ENCODE peak calls at places on chromosomes 13 and 19, in eight cellular contexts. One of them, this sample, is unnamed.

GRCh38 chr13:79457948-79458347 is 23.0 kb upstream of the NDFIP2 start:
- DNase-seq in right lobe of liver: no peak
- DNase-seq in nephron progenitor cell: no peak
- DNase-seq in neural crest cell: no peak
- DNase-seq in progenitor cell of endocrine pancreas: no peak
- DNase-seq in esophagus squamous epithelium: no peak
- DNase-seq in suprapubic skin: no peak
- DNase-seq in HL-60: no peak
- DNase-seq in this sample: peak

GRCh38 chr13:79128158-79128557 is 277.9 kb downstream of the RBM26 start:
- DNase-seq in right lobe of liver: no peak
- DNase-seq in nephron progenitor cell: no peak
- DNase-seq in neural crest cell: no peak
- DNase-seq in progenitor cell of endocrine pancreas: no peak
- DNase-seq in esophagus squamous epithelium: no peak
- DNase-seq in suprapubic skin: no peak
- DNase-seq in HL-60: peak
- DNase-seq in this sample: no peak

GRCh38 chr13:50236898-50237318 is 221.7 kb downstream of the KCNRG start:
- DNase-seq in right lobe of liver: no peak
- DNase-seq in nephron progenitor cell: no peak
- DNase-seq in neural crest cell: no peak
- DNase-seq in progenitor cell of endocrine pancreas: no peak
- DNase-seq in esophagus squamous epithelium: no peak
- DNase-seq in suprapubic skin: no peak
- DNase-seq in HL-60: no peak
- DNase-seq in this sample: no peak

GRCh38 chr13:98456423-98456845 is 120.5 kb downstream of the STK24 start:
- DNase-seq in right lobe of liver: no peak
- DNase-seq in nephron progenitor cell: no peak
- DNase-seq in neural crest cell: no peak
- DNase-seq in progenitor cell of endocrine pancreas: no peak
- DNase-seq in esophagus squamous epithelium: no peak
- DNase-seq in suprapubic skin: no peak
- DNase-seq in HL-60: no peak
- DNase-seq in this sample: no peak

GRCh38 chr19:1768918-1769644 is 15.8 kb downstream of the ONECUT3 start:
- DNase-seq in right lobe of liver: no peak
- DNase-seq in nephron progenitor cell: no peak
- DNase-seq in neural crest cell: no peak
- DNase-seq in progenitor cell of endocrine pancreas: no peak
- DNase-seq in esophagus squamous epithelium: no peak
- DNase-seq in suprapubic skin: no peak
- DNase-seq in HL-60: no peak
- DNase-seq in this sample: no peak

GRCh38 chr13:23866420-23867026 is 22.7 kb downstream of the MIPEP start:
- DNase-seq in right lobe of liver: no peak
- DNase-seq in nephron progenitor cell: no peak
- DNase-seq in neural crest cell: no peak
- DNase-seq in progenitor cell of endocrine pancreas: no peak
- DNase-seq in esophagus squamous epithelium: no peak
- DNase-seq in suprapubic skin: no peak
- DNase-seq in HL-60: no peak
- DNase-seq in this sample: no peak

GRCh38 chr13:51643114-51643881 is 59.0 kb downstream of the WDFY2 start:
- DNase-seq in right lobe of liver: no peak
- DNase-seq in nephron progenitor cell: no peak
- DNase-seq in neural crest cell: no peak
- DNase-seq in progenitor cell of endocrine pancreas: no peak
- DNase-seq in esophagus squamous epithelium: no peak
- DNase-seq in suprapubic skin: no peak
- DNase-seq in HL-60: peak
- DNase-seq in this sample: no peak

GRCh38 chr19:6721773-6722172 is 1.3 kb upstream of the C3 start:
- DNase-seq in right lobe of liver: no peak
- DNase-seq in nephron progenitor cell: no peak
- DNase-seq in neural crest cell: no peak
- DNase-seq in progenitor cell of endocrine pancreas: no peak
- DNase-seq in esophagus squamous epithelium: no peak
- DNase-seq in suprapubic skin: no peak
- DNase-seq in HL-60: no peak
- DNase-seq in this sample: no peak

GRCh38 chr13:60111726-60112125 is 52.0 kb downstream of the DIAPH3 start:
- DNase-seq in right lobe of liver: no peak
- DNase-seq in nephron progenitor cell: no peak
- DNase-seq in neural crest cell: no peak
- DNase-seq in progenitor cell of endocrine pancreas: no peak
- DNase-seq in esophagus squamous epithelium: no peak
- DNase-seq in suprapubic skin: no peak
- DNase-seq in HL-60: no peak
- DNase-seq in this sample: no peak

GRCh38 chr13:21673592-21674270 is 2.9 kb downstream of the FGF9 start:
- DNase-seq in right lobe of liver: peak
- DNase-seq in nephron progenitor cell: peak
- DNase-seq in neural crest cell: peak
- DNase-seq in progenitor cell of endocrine pancreas: peak
- DNase-seq in esophagus squamous epithelium: no peak
- DNase-seq in suprapubic skin: no peak
- DNase-seq in HL-60: no peak
- DNase-seq in this sample: no peak

GRCh38 chr13:48214519-48215121 is 18.4 kb upstream of the ITM2B start:
- DNase-seq in right lobe of liver: no peak
- DNase-seq in nephron progenitor cell: no peak
- DNase-seq in neural crest cell: no peak
- DNase-seq in progenitor cell of endocrine pancreas: no peak
- DNase-seq in esophagus squamous epithelium: no peak
- DNase-seq in suprapubic skin: no peak
- DNase-seq in HL-60: no peak
- DNase-seq in this sample: no peak

GRCh38 chr13:48220592-48221300 is 12.3 kb upstream of the ITM2B start:
- DNase-seq in right lobe of liver: no peak
- DNase-seq in nephron progenitor cell: no peak
- DNase-seq in neural crest cell: no peak
- DNase-seq in progenitor cell of endocrine pancreas: no peak
- DNase-seq in esophagus squamous epithelium: no peak
- DNase-seq in suprapubic skin: no peak
- DNase-seq in HL-60: peak
- DNase-seq in this sample: no peak

GRCh38 chr13:48221301-48222190 is 11.5 kb upstream of the ITM2B start:
- DNase-seq in right lobe of liver: no peak
- DNase-seq in nephron progenitor cell: no peak
- DNase-seq in neural crest cell: no peak
- DNase-seq in progenitor cell of endocrine pancreas: no peak
- DNase-seq in esophagus squamous epithelium: no peak
- DNase-seq in suprapubic skin: no peak
- DNase-seq in HL-60: no peak
- DNase-seq in this sample: no peak

DNA sequence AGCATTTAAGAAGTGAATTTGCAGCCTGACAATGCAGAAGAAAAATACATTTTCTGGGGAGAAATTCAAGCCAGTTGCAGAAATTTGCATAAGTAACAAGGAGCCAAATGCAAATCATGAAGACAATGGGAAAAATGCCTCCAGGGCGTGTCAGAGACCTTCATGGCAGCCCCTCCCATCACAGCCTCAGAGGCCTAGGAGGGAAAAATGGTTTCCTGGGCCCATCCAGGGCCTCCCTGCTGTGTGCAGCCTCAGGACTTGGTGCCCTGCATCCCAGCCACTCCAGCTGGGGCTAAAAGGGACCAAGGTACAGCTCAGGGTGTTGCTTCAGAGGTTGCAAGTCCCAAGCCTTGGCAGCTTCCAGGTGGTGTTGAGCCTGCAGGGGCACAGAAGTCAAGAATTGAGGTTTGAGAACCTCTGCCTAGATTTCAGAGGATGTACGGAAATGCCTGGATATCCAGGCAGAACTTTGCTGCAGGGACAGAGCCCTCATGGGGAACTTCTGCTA is 16.7 kb upstream of the ITM2B start:
- DNase-seq in right lobe of liver: no peak
- DNase-seq in nephron progenitor cell: no peak
- DNase-seq in neural crest cell: no peak
- DNase-seq in progenitor cell of endocrine pancreas: no peak
- DNase-seq in esophagus squamous epithelium: no peak
- DNase-seq in suprapubic skin: no peak
- DNase-seq in HL-60: no peak
- DNase-seq in this sample: no peak
- TF ChIP-seq CTCF in right lobe of liver: no peak
- TF ChIP-seq CTCF in nephron progenitor cell: no peak
- TF ChIP-seq CTCF in neural crest cell: no peak
- TF ChIP-seq CTCF in progenitor cell of endocrine pancreas: no peak
- TF ChIP-seq CTCF in esophagus squamous epithelium: no peak
- TF ChIP-seq CTCF in suprapubic skin: no peak
- TF ChIP-seq CTCF in HL-60: no peak
- TF ChIP-seq CTCF in this sample: no peak

GRCh38 chr19:17075860-17076538 is 422 bp downstream of the MYO9B start:
- DNase-seq in right lobe of liver: peak
- DNase-seq in nephron progenitor cell: no peak
- DNase-seq in neural crest cell: no peak
- DNase-seq in progenitor cell of endocrine pancreas: no peak
- DNase-seq in esophagus squamous epithelium: no peak
- DNase-seq in suprapubic skin: peak
- DNase-seq in HL-60: peak
- DNase-seq in this sample: no peak
- TF ChIP-seq CTCF in right lobe of liver: no peak
- TF ChIP-seq CTCF in nephron progenitor cell: no peak
- TF ChIP-seq CTCF in neural crest cell: no peak
- TF ChIP-seq CTCF in progenitor cell of endocrine pancreas: no peak
- TF ChIP-seq CTCF in esophagus squamous epithelium: no peak
- TF ChIP-seq CTCF in suprapubic skin: no peak
- TF ChIP-seq CTCF in HL-60: no peak
- TF ChIP-seq CTCF in this sample: no peak

GRCh38 chr13:28408235-28408848 is 86.6 kb downstream of the FLT1 start:
- DNase-seq in right lobe of liver: peak
- DNase-seq in nephron progenitor cell: peak
- DNase-seq in neural crest cell: no peak
- DNase-seq in progenitor cell of endocrine pancreas: no peak
- DNase-seq in esophagus squamous epithelium: no peak
- DNase-seq in suprapubic skin: no peak
- DNase-seq in HL-60: no peak
- DNase-seq in this sample: no peak
- TF ChIP-seq CTCF in right lobe of liver: no peak
- TF ChIP-seq CTCF in nephron progenitor cell: no peak
- TF ChIP-seq CTCF in neural crest cell: no peak
- TF ChIP-seq CTCF in progenitor cell of endocrine pancreas: no peak
- TF ChIP-seq CTCF in esophagus squamous epithelium: no peak
- TF ChIP-seq CTCF in suprapubic skin: no peak
- TF ChIP-seq CTCF in HL-60: no peak
- TF ChIP-seq CTCF in this sample: no peak

DNA sequence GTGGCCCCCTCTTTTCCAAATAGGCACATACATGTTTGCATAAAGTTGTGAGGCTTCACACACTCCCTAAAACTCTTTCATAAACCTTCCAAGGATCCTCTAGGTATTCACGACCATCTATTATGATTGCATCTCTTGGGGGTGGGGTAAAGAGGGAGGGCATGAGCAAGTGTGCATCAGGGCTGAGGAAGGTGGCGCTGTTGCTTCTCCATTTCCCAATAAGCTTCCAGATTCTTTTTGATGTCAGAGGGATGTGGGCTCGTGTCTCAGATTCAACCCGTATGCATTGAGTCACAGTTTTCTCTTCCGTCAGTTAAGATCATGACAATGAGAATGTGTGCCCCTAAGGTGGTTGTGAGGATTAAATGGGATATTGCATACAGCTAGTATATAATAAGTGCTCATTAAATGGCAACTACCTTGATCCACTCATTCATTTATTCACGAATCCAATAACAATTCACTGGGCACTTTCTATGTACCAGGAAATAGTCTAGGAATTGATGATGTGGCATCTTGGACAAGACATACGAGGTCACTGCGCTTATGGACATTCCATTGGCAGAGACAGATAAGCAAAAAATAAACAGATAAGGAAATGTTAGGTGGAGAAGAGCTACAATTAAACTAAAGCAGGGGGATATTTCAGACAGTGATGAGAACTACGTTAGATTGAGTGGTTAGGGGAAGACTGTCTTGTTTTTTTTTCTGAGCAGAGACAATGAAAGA is 10.3 kb downstream of the CYP2B6 start:
- DNase-seq in right lobe of liver: no peak
- DNase-seq in nephron progenitor cell: no peak
- DNase-seq in neural crest cell: no peak
- DNase-seq in progenitor cell of endocrine pancreas: no peak
- DNase-seq in esophagus squamous epithelium: no peak
- DNase-seq in suprapubic skin: no peak
- DNase-seq in HL-60: no peak
- DNase-seq in this sample: no peak
- TF ChIP-seq CTCF in right lobe of liver: no peak
- TF ChIP-seq CTCF in nephron progenitor cell: no peak
- TF ChIP-seq CTCF in neural crest cell: no peak
- TF ChIP-seq CTCF in progenitor cell of endocrine pancreas: no peak
- TF ChIP-seq CTCF in esophagus squamous epithelium: no peak
- TF ChIP-seq CTCF in suprapubic skin: no peak
- TF ChIP-seq CTCF in HL-60: no peak
- TF ChIP-seq CTCF in this sample: no peak

GRCh38 chr19:50795665-50796073 is 5.5 kb downstream of the ACP4 start:
- DNase-seq in right lobe of liver: no peak
- DNase-seq in nephron progenitor cell: no peak
- DNase-seq in neural crest cell: no peak
- DNase-seq in progenitor cell of endocrine pancreas: no peak
- DNase-seq in esophagus squamous epithelium: no peak
- DNase-seq in suprapubic skin: no peak
- DNase-seq in HL-60: no peak
- DNase-seq in this sample: no peak

GRCh38 chr19:50794074-50794777 is 4.0 kb downstream of the ACP4 start:
- DNase-seq in right lobe of liver: no peak
- DNase-seq in nephron progenitor cell: no peak
- DNase-seq in neural crest cell: no peak
- DNase-seq in progenitor cell of endocrine pancreas: no peak
- DNase-seq in esophagus squamous epithelium: no peak
- DNase-seq in suprapubic skin: no peak
- DNase-seq in HL-60: no peak
- DNase-seq in this sample: no peak

GRCh38 chr19:50796128-50796633 is 6.0 kb downstream of the ACP4 start:
- DNase-seq in right lobe of liver: no peak
- DNase-seq in nephron progenitor cell: no peak
- DNase-seq in neural crest cell: no peak
- DNase-seq in progenitor cell of endocrine pancreas: no peak
- DNase-seq in esophagus squamous epithelium: no peak
- DNase-seq in suprapubic skin: no peak
- DNase-seq in HL-60: no peak
- DNase-seq in this sample: no peak

GRCh38 chr19:50793558-50794065 is 3.4 kb downstream of the ACP4 start:
- DNase-seq in right lobe of liver: no peak
- DNase-seq in nephron progenitor cell: no peak
- DNase-seq in neural crest cell: no peak
- DNase-seq in progenitor cell of endocrine pancreas: no peak
- DNase-seq in esophagus squamous epithelium: no peak
- DNase-seq in suprapubic skin: no peak
- DNase-seq in HL-60: no peak
- DNase-seq in this sample: no peak

GRCh38 chr19:50794778-50795664 is 4.8 kb downstream of the ACP4 start:
- DNase-seq in right lobe of liver: no peak
- DNase-seq in nephron progenitor cell: no peak
- DNase-seq in neural crest cell: no peak
- DNase-seq in progenitor cell of endocrine pancreas: no peak
- DNase-seq in esophagus squamous epithelium: no peak
- DNase-seq in suprapubic skin: no peak
- DNase-seq in HL-60: peak
- DNase-seq in this sample: no peak
- TF ChIP-seq CTCF in right lobe of liver: no peak
- TF ChIP-seq CTCF in nephron progenitor cell: no peak
- TF ChIP-seq CTCF in neural crest cell: peak
- TF ChIP-seq CTCF in progenitor cell of endocrine pancreas: peak
- TF ChIP-seq CTCF in esophagus squamous epithelium: no peak
- TF ChIP-seq CTCF in suprapubic skin: no peak
- TF ChIP-seq CTCF in HL-60: peak
- TF ChIP-seq CTCF in this sample: no peak